ENCODE peak calls at places on chromosome 19, in seven cellular contexts. C is K562, M is tibial nerve, E is cardiac muscle cell, J is mucosa of descending colon, Y is endodermal cell, N is heart right ventricle. A is an unnamed sample.
A peak's percentile ranks its signal among the peaks of the same experiment; 100 is the strongest.

GRCh38 chr19:48754950-48755645 is at the start of gene FGF21:
- DNase-seq in M (no peak), J (no peak), N (no peak), C (no peak), Y (peak; percentile 57), E (no peak), A (no peak)

GRCh38 chr19:53908933-53909415 is at the start of gene CACNG7:
- DNase-seq in C (no peak), M (no peak), E (peak; percentile 35), Y (peak; percentile 78), J (no peak), N (no peak), A (no peak)

GRCh38 chr19:12230751-12231733 is 63.6 kb downstream of the ZNF44 start:
- DNase-seq in C (no peak), N (peak; percentile 32), M (no peak), E (peak; percentile 3), J (no peak), Y (no peak), A (no peak)

GRCh38 chr19:11268783-11269267 is 6.5 kb upstream of the DOCK6 start:
- DNase-seq in C (peak; percentile 38), Y (no peak), M (peak; percentile 41), E (peak; percentile 89), N (peak; percentile 76), J (peak; percentile 42), A (no peak)

GRCh38 chr19:17490411-17490810 is 20.1 kb downstream of the SLC27A1 start:
- DNase-seq in M (no peak), J (no peak), E (no peak), Y (no peak), N (no peak), C (no peak), A (no peak)

GRCh38 chr19:45413497-45413896 is 7.1 kb downstream of the POLR1G start:
- DNase-seq in C (no peak), Y (no peak), J (no peak), M (no peak), N (no peak), E (no peak), A (no peak)

GRCh38 chr19:22523940-22524339 is 101.8 kb upstream of the ZNF98 start:
- DNase-seq in N (no peak), J (no peak), Y (no peak), M (no peak), C (no peak), E (no peak), A (no peak)

GRCh38 chr19:46471116-46471733 is at the start of gene PNMA8A:
- DNase-seq in E (peak; percentile 92), N (peak; percentile 75), Y (peak; percentile 96), C (peak; percentile 92), J (peak; percentile 19), M (no peak), A (no peak)

GRCh38 chr19:16375157-16375935 is 50.7 kb downstream of the KLF2 start:
- DNase-seq in Y (no peak), J (no peak), M (no peak), C (no peak), E (no peak), N (no peak), A (no peak)

GRCh38 chr19:51354742-51355148 is 11.4 kb downstream of the ETFB start:
- DNase-seq in Y (peak; percentile 88), J (no peak), N (no peak), E (peak; percentile 82), M (no peak), C (no peak), A (no peak)

GRCh38 chr19:10835089-10835753 is 791 bp downstream of the TMED1 start:
- DNase-seq in Y (no peak), N (no peak), M (no peak), E (no peak), J (peak; percentile 100), C (no peak), A (no peak)

GRCh38 chr19:18507021-18507726 is 14.7 kb downstream of the ELL start:
- DNase-seq in E (no peak), Y (no peak), J (peak; percentile 55), C (no peak), M (no peak), N (peak; percentile 58), A (no peak)

GRCh38 chr19:34480971-34481821 is at the start of gene WTIP:
- DNase-seq in M (peak; percentile 43), J (peak; percentile 32), N (peak; percentile 79), E (peak; percentile 95), C (no peak), Y (peak; percentile 94), A (no peak)

GRCh38 chr19:38975861-38976271 is 324 bp upstream of the FBXO17 start:
- DNase-seq in C (peak; percentile 89), E (peak; percentile 60), J (no peak), N (no peak), Y (peak; percentile 83), M (no peak), A (no peak)

GRCh38 chr19:38977445-38978314 is 2.1 kb upstream of the FBXO17 start:
- DNase-seq in C (no peak), J (no peak), M (no peak), Y (no peak), E (no peak), N (no peak), A (no peak)

GRCh38 chr19:38975214-38975860 is at the start of gene FBXO17:
- DNase-seq in J (peak; percentile 12), Y (peak; percentile 85), N (peak; percentile 61), M (peak; percentile 34), C (peak; percentile 81), E (peak; percentile 74), A (no peak)

GRCh38 chr19:38971672-38972071 is 3.9 kb downstream of the FBXO17 start:
- DNase-seq in N (no peak), Y (no peak), E (no peak), J (no peak), M (no peak), C (no peak), A (no peak)

DNA sequence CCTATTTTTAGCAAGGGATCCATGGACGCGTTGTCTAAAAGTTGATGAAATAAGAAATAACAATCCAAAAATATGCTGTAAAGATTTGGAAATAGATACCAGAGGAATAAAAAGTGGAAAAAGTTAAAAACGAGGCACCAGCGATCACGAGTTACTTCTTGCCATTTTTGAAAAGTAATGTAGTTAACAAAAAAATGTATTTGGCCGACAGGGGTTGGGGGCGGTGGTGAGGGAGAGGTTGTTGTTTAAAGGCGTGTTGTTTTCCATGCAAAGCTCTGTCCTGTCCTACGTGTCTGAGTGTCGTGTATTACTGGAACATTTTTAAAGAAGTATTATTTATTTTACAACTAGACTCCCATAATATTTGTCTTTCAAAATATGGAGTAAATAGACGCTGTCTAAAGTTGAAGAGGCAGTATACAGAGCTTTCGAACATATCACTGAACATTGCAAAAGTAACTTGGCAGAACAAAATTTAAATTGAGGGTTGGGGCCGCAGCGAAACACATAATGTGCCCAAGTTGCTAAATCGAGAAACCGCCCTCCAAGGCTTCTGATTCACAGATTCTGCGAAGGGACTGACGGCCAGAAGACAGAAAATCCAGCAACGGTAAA is 836 bp downstream of the FBXO17 start:
- DNase-seq in N (no peak), M (no peak), E (peak; percentile 33), J (no peak), C (no peak), Y (no peak), A (no peak)
- TF ChIP-seq CTCF in N (no peak), M (no peak), E (no peak), J (no peak), C (no peak), Y (peak; percentile 14), A (no peak)

DNA sequence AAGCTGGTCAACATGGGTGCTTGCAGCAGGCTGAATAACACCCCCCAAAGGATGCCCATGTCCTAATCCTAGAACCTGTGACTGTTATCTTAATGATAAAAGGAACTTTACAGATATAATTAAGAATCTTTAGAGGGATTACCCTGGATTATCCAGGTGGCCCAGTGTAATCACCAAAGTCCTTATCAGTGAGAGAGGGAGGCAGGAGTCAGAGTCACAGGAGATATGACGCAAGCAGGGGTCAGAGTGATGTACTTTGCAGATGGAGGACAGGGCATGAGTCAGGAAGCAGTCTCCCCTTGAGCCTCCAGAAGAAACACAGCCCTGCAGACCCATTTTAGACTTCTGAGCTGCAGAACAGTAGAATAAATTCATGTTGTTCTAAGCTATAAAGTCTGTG is 9.8 kb downstream of the ZNF606 start:
- DNase-seq in E (no peak), C (no peak), M (no peak), Y (no peak), N (no peak), J (no peak), A (no peak)
- H3K9me3 ChIP-seq in E (no peaks in the 10 kb centered on the region), C (no peaks in the 10 kb centered on the region), M (no peaks in the 10 kb centered on the region), Y (peaks cover 98% of the 10 kb centered on the region), N (peaks cover 5% of the 10 kb centered on the region), J (peaks cover 94% of the 10 kb centered on the region), A (peaks cover 72% of the 10 kb centered on the region)

DNA sequence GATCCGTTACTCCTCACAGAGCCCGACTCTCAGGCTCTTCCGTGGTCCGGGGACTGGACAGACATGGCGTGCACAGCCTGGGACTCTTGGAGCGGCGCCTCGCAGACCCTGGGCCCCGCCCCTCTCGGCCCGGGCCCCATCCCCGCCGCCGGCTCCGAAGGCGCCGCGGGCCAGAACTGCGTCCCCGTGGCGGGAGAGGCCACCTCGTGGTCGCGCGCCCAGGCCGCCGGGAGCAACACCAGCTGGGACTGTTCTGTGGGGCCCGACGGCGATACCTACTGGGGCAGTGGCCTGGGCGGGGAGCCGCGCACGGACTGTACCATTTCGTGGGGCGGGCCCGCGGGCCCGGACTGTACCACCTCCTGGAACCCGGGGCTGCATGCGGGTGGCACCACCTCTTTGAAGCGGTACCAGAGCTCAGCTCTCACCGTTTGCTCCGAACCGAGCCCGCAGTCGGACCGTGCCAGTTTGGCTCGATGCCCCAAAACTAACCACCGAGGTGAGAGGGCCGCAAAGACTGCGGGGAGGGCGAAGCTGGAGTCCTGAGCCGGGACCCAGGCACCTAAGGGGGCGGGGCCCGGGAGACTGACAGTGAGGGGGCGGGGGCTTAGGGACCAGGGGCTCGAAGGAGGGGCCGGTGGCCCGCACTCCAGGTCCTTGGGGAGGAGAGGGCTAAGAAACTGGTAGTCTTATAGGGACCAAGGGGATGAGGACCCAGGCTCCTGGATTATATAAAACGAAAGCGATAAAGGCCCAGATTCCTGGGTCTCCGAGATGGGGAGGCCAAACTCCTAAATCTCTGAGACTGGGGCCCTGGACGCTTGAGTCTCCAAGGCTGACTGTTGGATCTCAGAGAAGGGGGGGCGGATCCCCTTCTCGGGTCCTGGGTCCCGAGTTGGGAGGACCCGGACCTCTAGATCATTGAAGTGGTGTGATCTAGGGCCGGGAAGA is 2.0 kb downstream of the ETV2 start:
- DNase-seq in J (peak; percentile 87), Y (peak; percentile 95), N (peak; percentile 82), M (peak; percentile 62), C (peak; percentile 85), E (peak; percentile 86), A (peak; percentile 42)
- TF ChIP-seq CTCF in J (no peak), Y (peak; percentile 14), N (no peak), M (peak; percentile 11), C (peak; percentile 19), E (no peak), A (peak; percentile 14)

GRCh38 chr19:43132696-43133095 is 50.2 kb upstream of the PSG2 start:
- DNase-seq in C (no peak), N (no peak), E (no peak), M (no peak), Y (no peak), J (no peak), A (no peak)

GRCh38 chr19:43124360-43124759 is 41.9 kb upstream of the PSG2 start:
- DNase-seq in M (no peak), J (no peak), N (no peak), Y (no peak), E (no peak), C (peak; percentile 4), A (no peak)

DNA sequence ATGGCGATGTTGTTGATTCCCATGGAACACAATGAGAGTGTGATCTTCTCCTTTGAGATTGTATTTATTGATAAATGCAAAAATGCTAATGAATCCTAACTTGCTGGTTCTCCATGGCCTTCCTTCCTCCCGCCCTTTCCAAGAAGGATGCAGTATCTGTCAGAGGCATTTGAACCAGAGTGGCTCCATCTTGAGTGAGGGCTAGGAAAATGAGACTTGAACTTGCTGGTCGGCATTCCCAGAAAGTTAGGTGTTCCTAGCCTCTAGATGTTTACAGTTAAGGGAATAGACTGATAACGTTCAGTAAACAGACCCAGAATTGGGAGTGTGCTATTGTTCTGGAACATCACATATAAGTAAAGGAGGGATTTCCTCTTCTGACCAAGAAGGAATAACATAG is 44.2 kb upstream of the PSG2 start:
- DNase-seq in E (no peak), N (no peak), Y (no peak), M (no peak), J (no peak), C (no peak), A (no peak)
- H3K9me3 ChIP-seq in E (no peaks in the 10 kb centered on the region), N (no peaks in the 10 kb centered on the region), Y (no peaks in the 10 kb centered on the region), M (no peaks in the 10 kb centered on the region), J (no peaks in the 10 kb centered on the region), C (no peaks in the 10 kb centered on the region), A (no peaks in the 10 kb centered on the region)